ENCODE peak calls at places on chromosomes 12 and 14, in five cellular contexts. G is RPMI7951; C is activated CD4-positive, alpha-beta T cell treated with anti-CD3 and anti-CD28 coated beads, Interleukin-2, amount 50 U/mL, for 24 hours; B is choroid plexus epithelial cell; D is B cell. J is an unnamed sample.

GRCh38 chr12:45745861-45746277 is 16.4 kb downstream of the ARID2 start:
- DNase-seq in G (peak), C (no peak), B (peak), D (peak), J (peak)

GRCh38 chr12:124548854-124549378 is 18.5 kb downstream of the NCOR2 start:
- DNase-seq in G (peak), C (no peak), B (peak), D (no peak), J (peak)

GRCh38 chr12:118520428-118520827 is 144.1 kb downstream of the SUDS3 start:
- DNase-seq in G (no peak), C (no peak), B (no peak), D (no peak), J (no peak)

GRCh38 chr14:37969511-37969979 is 238.2 kb upstream of the SSTR1 start:
- DNase-seq in G (no peak), C (no peak), B (no peak), D (no peak), J (no peak)

GRCh38 chr14:95227279-95227860 is 70.0 kb upstream of the DICER1 start:
- DNase-seq in G (no peak), C (no peak), B (peak), D (no peak), J (no peak)

GRCh38 chr12:25997401-25997973 is 39.0 kb downstream of the RASSF8 start:
- DNase-seq in G (peak), C (no peak), B (peak), D (no peak), J (peak)

GRCh38 chr12:108304633-108305032 is 34.5 kb downstream of the CMKLR1 start:
- DNase-seq in G (peak), C (no peak), B (no peak), D (no peak), J (no peak)

GRCh38 chr14:37874429-37875109 is 279.1 kb downstream of the TTC6 start:
- DNase-seq in G (peak), C (peak), B (peak), D (no peak), J (peak)

GRCh38 chr12:89166525-89166934 is 185.8 kb downstream of the DUSP6 start:
- DNase-seq in G (peak), C (no peak), B (peak), D (peak), J (peak)

GRCh38 chr12:89468017-89468416 is 56.6 kb downstream of the GALNT4 start:
- DNase-seq in G (no peak), C (no peak), B (no peak), D (no peak), J (no peak)

GRCh38 chr14:77761205-77761931 is 412 bp upstream of the SNW1 start:
- DNase-seq in G (peak), C (no peak), B (peak), D (no peak), J (peak)

GRCh38 chr12:121783771-121784170 is 9.7 kb downstream of the RHOF start:
- DNase-seq in G (no peak), C (no peak), B (no peak), D (no peak), J (no peak)

GRCh38 chr14:89207925-89208328 is 209.1 kb downstream of the FOXN3 start:
- DNase-seq in G (no peak), C (no peak), B (no peak), D (no peak), J (no peak)

GRCh38 chr14:64232095-64232830 is 61.9 kb downstream of the ESR2 start:
- DNase-seq in G (peak), C (no peak), B (peak), D (no peak), J (peak)

GRCh38 chr12:108129017-108129812 is at the start of gene WSCD2:
- DNase-seq in G (peak), C (no peak), B (peak), D (peak), J (peak)

GRCh38 chr14:59262717-59263469 is 74.4 kb downstream of the DAAM1 start:
- DNase-seq in G (no peak), C (no peak), B (no peak), D (no peak), J (no peak)